ENCODE peak calls at places on chromosomes 11 and 22, in seven cellular contexts. Y is cortex of kidney; W is T-helper 2 cell; H is stimulated activated CD8-positive, alpha-beta memory T cell treated with anti-CD3 and anti-CD28 coated beads, Interleukin-4, amount 100 ng/mL, for 24 hours; M is NCI-H2081; F is A549; O is NCI-H1694. K is an unnamed sample.

GRCh38 chr11:109424893-109425292 is 2.9 kb downstream of the C11orf87 start:
- DNase-seq in Y (no peak), F (no peak), W (no peak), M (no peak), H (no peak), O (no peak), K (no peak)

GRCh38 chr11:72263363-72263762 is 19.4 kb upstream of the PHOX2A start:
- DNase-seq in Y (no peak), F (peak), H (no peak), W (no peak), M (no peak), O (no peak), K (peak)

GRCh38 chr11:84673753-84674152 is 953.4 kb downstream of the DLG2 start:
- DNase-seq in M (no peak), O (no peak), H (no peak), Y (no peak), F (no peak), W (no peak), K (no peak)

GRCh38 chr11:75311858-75312288 is 39.6 kb downstream of the ARRB1 start:
- DNase-seq in M (no peak), H (no peak), Y (no peak), F (no peak), W (no peak), O (no peak), K (peak)

GRCh38 chr22:17916226-17916889 is 108.0 kb downstream of the MICAL3 start:
- DNase-seq in F (no peak), M (no peak), H (no peak), W (no peak), O (no peak), Y (no peak), K (no peak)

GRCh38 chr11:119847836-119848235 is 118.8 kb upstream of the NECTIN1 start:
- DNase-seq in O (no peak), W (no peak), F (no peak), M (no peak), H (no peak), Y (no peak), K (peak)

GRCh38 chr22:23458663-23459541 is 121.2 kb downstream of the IGLL1 start:
- DNase-seq in H (no peak), W (no peak), Y (no peak), M (no peak), O (no peak), F (no peak), K (no peak)

GRCh38 chr11:67440229-67441081 is 2.8 kb downstream of the CORO1B start:
- DNase-seq in Y (no peak), W (no peak), M (no peak), H (no peak), F (no peak), O (no peak), K (no peak)

GRCh38 chr11:86594746-86595145 is 77.7 kb downstream of the ME3 start:
- DNase-seq in M (no peak), O (no peak), H (no peak), W (no peak), F (no peak), Y (no peak), K (peak)

GRCh38 chr11:30422389-30422788 is 99.5 kb downstream of the ARL14EP start:
- DNase-seq in F (no peak), W (no peak), O (no peak), Y (no peak), H (no peak), M (no peak), K (no peak)

GRCh38 chr11:132158091-132158490 is 787.7 kb downstream of the NTM start:
- DNase-seq in H (no peak), Y (no peak), W (no peak), O (no peak), F (peak), M (peak), K (peak)

GRCh38 chr22:31090217-31091085 is 9.3 kb downstream of the SMTN start:
- DNase-seq in H (no peak), Y (no peak), M (no peak), O (no peak), F (no peak), W (no peak), K (no peak)

GRCh38 chr11:32884770-32885384 is 7.7 kb upstream of the QSER1 start:
- DNase-seq in Y (no peak), F (peak), W (no peak), H (no peak), O (no peak), M (no peak), K (peak)

GRCh38 chr11:5536482-5536881 is 11.9 kb downstream of the OR52H1 start:
- DNase-seq in M (no peak), F (no peak), H (no peak), O (no peak), Y (no peak), W (no peak), K (no peak)

GRCh38 chr22:30643055-30643875 is 7.7 kb downstream of the SLC35E4 start:
- DNase-seq in H (no peak), O (no peak), W (no peak), M (no peak), F (no peak), Y (no peak), K (no peak)

GRCh38 chr22:42296381-42296853 is 26.0 kb upstream of the TCF20 start:
- DNase-seq in O (peak), H (no peak), F (no peak), M (peak), W (no peak), Y (no peak), K (no peak)

GRCh38 chr11:74691755-74692154 is 39.5 kb downstream of the CHRDL2 start:
- DNase-seq in Y (no peak), W (no peak), F (no peak), O (no peak), H (no peak), M (no peak), K (no peak)

GRCh38 chr11:132258865-132259264 is 888.5 kb downstream of the NTM start:
- DNase-seq in F (no peak), O (no peak), H (no peak), M (no peak), Y (no peak), W (no peak), K (no peak)

GRCh38 chr11:61514050-61514917 is 5.7 kb downstream of the LRRC10B start:
- DNase-seq in Y (no peak), H (no peak), F (no peak), O (no peak), W (no peak), M (no peak), K (no peak)

GRCh38 chr11:11975201-11976092 is 33.0 kb downstream of the DKK3 start:
- DNase-seq in O (peak), M (no peak), H (no peak), Y (no peak), W (no peak), F (no peak), K (peak)

GRCh38 chr11:84396521-84396920 is 1110.4 kb upstream of the CCDC90B start:
- DNase-seq in H (no peak), M (no peak), W (no peak), F (no peak), O (no peak), Y (no peak), K (no peak)

GRCh38 chr11:68191661-68192579 is 21.2 kb downstream of the KMT5B start:
- DNase-seq in M (no peak), O (no peak), W (no peak), F (no peak), Y (no peak), H (no peak), K (no peak)

GRCh38 chr22:50581950-50582561 is 593 bp downstream of the CHKB start:
- DNase-seq in F (no peak), Y (no peak), H (no peak), O (no peak), M (no peak), W (no peak), K (peak)

GRCh38 chr22:50396751-50397370 is 53.7 kb downstream of the PPP6R2 start:
- DNase-seq in F (peak), H (no peak), M (no peak), Y (no peak), O (no peak), W (no peak), K (no peak)

GRCh38 chr11:30196400-30197206 is 34.2 kb upstream of the FSHB start:
- DNase-seq in H (peak), Y (no peak), M (peak), O (peak), W (peak), F (peak), K (peak)